ENCODE peak calls at places on chromosomes 12 and 14, in six cellular contexts. One of them, this sample, is unnamed.
A peak's percentile ranks its signal among the peaks of the same experiment; 100 is the strongest.

GRCh38 chr14:77058785-77059184 is 30.3 kb upstream of the IRF2BPL start:
- DNase-seq in breast epithelium: no peak
- DNase-seq in pancreas: no peak
- DNase-seq in AG09309: no peak
- DNase-seq in fibroblast of mammary gland: no peak
- DNase-seq in A549: no peak
- DNase-seq in this sample: no peak

GRCh38 chr12:42587564-42588307 is 1.8 kb downstream of the PRICKLE1 start:
- DNase-seq in A549: no peak
- DNase-seq in breast epithelium: no peak
- DNase-seq in pancreas: no peak
- DNase-seq in AG09309: no peak
- DNase-seq in fibroblast of mammary gland: no peak
- DNase-seq in this sample: no peak

GRCh38 chr14:34081576-34082136 is 130.8 kb upstream of the EGLN3 start:
- DNase-seq in breast epithelium: no peak
- DNase-seq in AG09309: no peak
- DNase-seq in pancreas: no peak
- DNase-seq in A549: peak; percentile 59
- DNase-seq in fibroblast of mammary gland: peak; percentile 68
- DNase-seq in this sample: peak; percentile 37

GRCh38 chr12:79934309-79935020 is 432 bp downstream of the PPP1R12A start:
- DNase-seq in fibroblast of mammary gland: peak; percentile 37
- DNase-seq in AG09309: no peak
- DNase-seq in pancreas: peak; percentile 86
- DNase-seq in breast epithelium: peak; percentile 66
- DNase-seq in A549: no peak
- DNase-seq in this sample: peak; percentile 38

GRCh38 chr12:15662303-15662980 is 126.7 kb downstream of the EPS8 start:
- DNase-seq in A549: peak; percentile 91
- DNase-seq in pancreas: no peak
- DNase-seq in breast epithelium: no peak
- DNase-seq in fibroblast of mammary gland: peak; percentile 96
- DNase-seq in AG09309: peak; percentile 73
- DNase-seq in this sample: peak; percentile 90

GRCh38 chr12:46492471-46493351 is 120.1 kb upstream of the SLC38A2 start:
- DNase-seq in AG09309: peak; percentile 44
- DNase-seq in pancreas: no peak
- DNase-seq in fibroblast of mammary gland: peak; percentile 94
- DNase-seq in A549: peak; percentile 97
- DNase-seq in breast epithelium: no peak
- DNase-seq in this sample: peak; percentile 85

GRCh38 chr12:121903202-121903601 is 14.6 kb downstream of the PSMD9 start:
- DNase-seq in AG09309: no peak
- DNase-seq in pancreas: no peak
- DNase-seq in A549: peak; percentile 38
- DNase-seq in fibroblast of mammary gland: no peak
- DNase-seq in breast epithelium: no peak
- DNase-seq in this sample: no peak

GRCh38 chr12:64147011-64147671 is 75.0 kb downstream of the KICS2 start:
- DNase-seq in fibroblast of mammary gland: no peak
- DNase-seq in A549: no peak
- DNase-seq in AG09309: no peak
- DNase-seq in pancreas: no peak
- DNase-seq in breast epithelium: no peak
- DNase-seq in this sample: no peak

GRCh38 chr12:26813812-26814211 is 19.2 kb downstream of the ITPR2 start:
- DNase-seq in pancreas: no peak
- DNase-seq in fibroblast of mammary gland: peak; percentile 28
- DNase-seq in A549: no peak
- DNase-seq in breast epithelium: no peak
- DNase-seq in AG09309: no peak
- DNase-seq in this sample: no peak

DNA sequence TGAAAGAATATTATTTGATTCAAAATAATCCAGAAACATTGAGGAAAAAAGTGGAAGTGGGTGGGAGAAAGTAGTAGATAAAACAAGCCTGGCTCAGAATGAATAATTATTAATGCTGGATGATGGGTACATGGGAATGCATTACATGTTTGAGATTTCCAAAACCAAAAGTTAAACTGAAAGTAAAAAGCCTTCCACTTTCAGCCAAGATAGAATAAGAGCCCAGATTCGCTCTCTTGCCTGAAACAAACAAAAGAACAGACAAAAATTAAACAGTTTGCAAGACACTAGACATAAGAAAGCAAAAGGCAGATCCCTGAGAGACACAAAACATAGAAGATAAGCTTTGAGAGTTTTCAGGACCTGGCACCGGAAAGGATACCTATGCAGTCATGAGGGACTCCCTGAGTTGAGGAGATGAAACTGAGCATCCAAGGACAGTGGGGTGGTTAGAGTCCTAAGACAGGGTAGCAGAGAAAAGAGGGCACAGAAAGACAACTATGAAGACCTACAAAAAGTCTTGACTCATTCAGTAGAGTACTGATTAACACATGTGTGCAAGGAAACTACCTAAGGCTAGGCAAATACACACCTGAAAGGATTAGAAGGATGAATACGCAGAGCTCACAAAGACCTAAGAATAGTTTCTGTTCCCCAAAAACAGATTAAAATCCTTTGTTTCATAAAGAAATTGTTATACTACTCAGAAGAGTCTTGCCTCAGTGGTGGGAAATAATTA is 54.1 kb downstream of the CEP83 start:
- DNase-seq in pancreas: no peak
- DNase-seq in fibroblast of mammary gland: peak; percentile 9
- DNase-seq in AG09309: no peak
- DNase-seq in A549: no peak
- DNase-seq in breast epithelium: no peak
- DNase-seq in this sample: peak; percentile 5
- H3K4me3 ChIP-seq in pancreas: no peak overlapping the region
- H3K4me3 ChIP-seq in fibroblast of mammary gland: no peak overlapping the region
- H3K4me3 ChIP-seq in AG09309: peak overlapping the region; percentile 18
- H3K4me3 ChIP-seq in A549: no peak overlapping the region
- H3K4me3 ChIP-seq in breast epithelium: peak overlapping the region; percentile 27
- H3K4me3 ChIP-seq in this sample: no peak overlapping the region

DNA sequence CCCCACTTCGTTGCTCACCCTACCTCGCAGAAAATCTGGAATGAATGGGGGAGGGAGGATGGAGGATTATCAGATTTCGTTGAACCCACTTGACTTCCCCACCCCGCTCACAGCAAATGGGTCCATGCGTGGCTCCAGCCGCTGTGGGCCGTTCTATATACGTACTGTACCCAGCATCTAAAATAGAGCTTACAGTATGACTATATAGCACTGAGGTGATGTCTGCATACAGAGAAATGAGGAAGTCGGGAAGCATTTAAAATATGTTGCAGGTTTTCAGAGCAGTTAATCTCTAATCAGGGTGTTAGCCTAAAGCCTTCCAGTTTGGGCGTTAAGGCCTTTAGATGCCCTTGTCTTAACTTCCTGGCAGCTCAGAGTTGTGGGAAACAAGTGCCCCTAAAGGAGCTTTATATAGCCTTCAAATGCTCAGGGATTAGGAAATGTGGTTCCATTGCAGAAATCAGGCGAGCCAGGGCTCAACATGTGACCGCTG is 1.4 kb downstream of the BICDL1 start:
- DNase-seq in AG09309: no peak
- DNase-seq in fibroblast of mammary gland: no peak
- DNase-seq in breast epithelium: no peak
- DNase-seq in A549: no peak
- DNase-seq in pancreas: no peak
- DNase-seq in this sample: no peak
- H3K4me3 ChIP-seq in AG09309: no peak overlapping the region
- H3K4me3 ChIP-seq in fibroblast of mammary gland: no peak overlapping the region
- H3K4me3 ChIP-seq in breast epithelium: peak overlapping the region; percentile 77
- H3K4me3 ChIP-seq in A549: peak overlapping the region; percentile 65
- H3K4me3 ChIP-seq in pancreas: peak overlapping the region; percentile 58
- H3K4me3 ChIP-seq in this sample: no peak overlapping the region

GRCh38 chr12:3218846-3219632 is 141.9 kb downstream of the TSPAN9 start:
- DNase-seq in breast epithelium: no peak
- DNase-seq in A549: no peak
- DNase-seq in pancreas: peak; percentile 23
- DNase-seq in fibroblast of mammary gland: no peak
- DNase-seq in AG09309: no peak
- DNase-seq in this sample: no peak
- H3K4me3 ChIP-seq in breast epithelium: peak overlapping the region; percentile 34
- H3K4me3 ChIP-seq in A549: no peak overlapping the region
- H3K4me3 ChIP-seq in pancreas: no peak overlapping the region
- H3K4me3 ChIP-seq in fibroblast of mammary gland: no peak overlapping the region
- H3K4me3 ChIP-seq in AG09309: no peak overlapping the region
- H3K4me3 ChIP-seq in this sample: no peak overlapping the region

DNA sequence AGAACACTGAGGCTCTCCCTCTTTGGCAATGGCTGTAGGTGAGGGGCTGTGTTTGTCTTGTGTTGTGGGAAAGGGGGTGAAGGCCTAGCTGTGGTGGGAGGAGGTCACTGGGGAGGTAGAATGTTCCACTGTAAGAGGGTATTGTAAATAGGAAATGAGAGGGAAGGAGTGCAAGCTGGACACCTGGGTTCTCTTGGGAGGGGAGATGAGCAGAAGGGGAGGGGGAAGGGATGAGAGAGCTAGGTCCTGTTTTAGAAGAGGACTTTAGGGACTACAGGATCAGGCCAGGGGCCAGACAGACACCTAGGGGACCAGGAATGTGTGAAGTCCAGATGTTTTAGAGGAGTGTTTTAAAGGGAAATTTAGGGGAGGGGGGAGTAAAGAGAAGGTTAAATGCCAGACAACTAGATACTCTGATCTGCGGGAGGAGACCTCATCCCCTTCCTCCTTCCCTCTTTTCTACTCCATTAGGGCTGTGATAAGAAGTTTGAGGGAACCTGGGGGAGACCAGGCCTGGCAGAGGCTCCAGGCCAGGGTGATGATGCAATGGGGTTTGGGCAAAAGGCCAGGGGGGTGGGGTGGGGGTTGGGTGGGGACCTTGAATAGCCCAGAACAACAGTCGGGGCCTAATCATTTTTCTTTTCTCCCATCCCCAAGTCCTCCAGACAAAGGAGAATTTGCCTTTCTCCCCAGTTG is 2.0 kb downstream of the ITGA5 start:
- DNase-seq in A549: no peak
- DNase-seq in breast epithelium: no peak
- DNase-seq in pancreas: no peak
- DNase-seq in fibroblast of mammary gland: no peak
- DNase-seq in AG09309: no peak
- DNase-seq in this sample: peak; percentile 52
- H3K4me3 ChIP-seq in A549: peak overlapping the region; percentile 77
- H3K4me3 ChIP-seq in breast epithelium: peak overlapping the region; percentile 99
- H3K4me3 ChIP-seq in pancreas: peak overlapping the region; percentile 82
- H3K4me3 ChIP-seq in fibroblast of mammary gland: peak overlapping the region; percentile 97
- H3K4me3 ChIP-seq in AG09309: peak overlapping the region; percentile 97
- H3K4me3 ChIP-seq in this sample: peak overlapping the region; percentile 91

GRCh38 chr12:49503674-49504180 is 35.1 kb upstream of the KCNH3 start:
- DNase-seq in A549: peak; percentile 88
- DNase-seq in fibroblast of mammary gland: peak; percentile 55
- DNase-seq in breast epithelium: no peak
- DNase-seq in pancreas: no peak
- DNase-seq in AG09309: no peak
- DNase-seq in this sample: peak; percentile 70
- H3K4me3 ChIP-seq in A549: peak overlapping the region; percentile 25
- H3K4me3 ChIP-seq in fibroblast of mammary gland: no peak overlapping the region
- H3K4me3 ChIP-seq in breast epithelium: no peak overlapping the region
- H3K4me3 ChIP-seq in pancreas: no peak overlapping the region
- H3K4me3 ChIP-seq in AG09309: no peak overlapping the region
- H3K4me3 ChIP-seq in this sample: no peak overlapping the region

GRCh38 chr12:69405466-69405865 is 45.9 kb downstream of the YEATS4 start:
- DNase-seq in fibroblast of mammary gland: peak; percentile 95
- DNase-seq in pancreas: no peak
- DNase-seq in AG09309: peak; percentile 88
- DNase-seq in A549: peak; percentile 95
- DNase-seq in breast epithelium: no peak
- DNase-seq in this sample: peak; percentile 92
- H3K4me3 ChIP-seq in fibroblast of mammary gland: no peak overlapping the region
- H3K4me3 ChIP-seq in pancreas: no peak overlapping the region
- H3K4me3 ChIP-seq in AG09309: no peak overlapping the region
- H3K4me3 ChIP-seq in A549: peak overlapping the region; percentile 7
- H3K4me3 ChIP-seq in breast epithelium: no peak overlapping the region
- H3K4me3 ChIP-seq in this sample: no peak overlapping the region

This sample was measured in cardiac fibroblast.